ENCODE peak calls at places on chromosomes 3 and 15, in six cellular contexts. G is heart left ventricle, T is fibroblast of lung, Z is SK-N-SH, W is colonic mucosa, S is NT2/D1. Q is an unnamed sample. For H3K4me1, the result is how much of the 10 kb centered on the place peaks cover.

GRCh38 chr3:5616873-5617272 is 429.4 kb downstream of the EDEM1 start:
- DNase-seq in Z (no peak), S (no peak), W (no peak), T (no peak), G (no peak), Q (no peak)

GRCh38 chr15:101039461-101039860 is 120.3 kb downstream of the LRRK1 start:
- DNase-seq in W (peak), S (no peak), G (peak), T (peak), Z (no peak), Q (no peak)

GRCh38 chr3:64743166-64743565 is 55.4 kb upstream of the ADAMTS9 start:
- DNase-seq in Z (no peak), G (no peak), S (no peak), W (no peak), T (no peak), Q (peak)

GRCh38 chr3:51705276-51706020 is 1.4 kb upstream of the GRM2 start:
- DNase-seq in T (no peak), S (no peak), Z (no peak), G (peak), W (no peak), Q (no peak)

GRCh38 chr15:84570164-84570692 is 30.6 kb upstream of the ZSCAN2 start:
- DNase-seq in Z (peak), S (no peak), G (peak), W (peak), T (no peak), Q (peak)

GRCh38 chr3:112043621-112044201 is 9.2 kb downstream of the TMPRSS7 start:
- DNase-seq in Z (peak), T (peak), S (peak), W (peak), G (peak), Q (peak)

GRCh38 chr15:45616901-45617323 is 17.9 kb upstream of the SQOR start:
- DNase-seq in G (no peak), W (no peak), T (no peak), S (no peak), Z (no peak), Q (no peak)

GRCh38 chr15:72176155-72176554 is 21.4 kb downstream of the GRAMD2A start:
- DNase-seq in T (no peak), Z (no peak), G (no peak), S (no peak), W (no peak), Q (no peak)

GRCh38 chr3:186536883-186537553 is 7.2 kb downstream of the CRYGS start:
- DNase-seq in G (no peak), S (no peak), T (no peak), W (no peak), Z (no peak), Q (no peak)

GRCh38 chr3:172188511-172188910 is 149.1 kb downstream of the FNDC3B start:
- DNase-seq in S (no peak), W (no peak), T (no peak), G (no peak), Z (no peak), Q (no peak)

GRCh38 chr3:195033531-195034091 is 237.3 kb downstream of the XXYLT1 start:
- DNase-seq in S (no peak), T (no peak), G (no peak), W (peak), Z (no peak), Q (no peak)

GRCh38 chr3:195034541-195034940 is 236.4 kb downstream of the XXYLT1 start:
- DNase-seq in S (no peak), T (no peak), Z (no peak), W (no peak), G (no peak), Q (no peak)

GRCh38 chr3:195035345-195036202 is 235.4 kb downstream of the XXYLT1 start:
- DNase-seq in Z (peak), T (no peak), G (no peak), W (no peak), S (no peak), Q (peak)

GRCh38 chr3:195032955-195033354 is 238.0 kb downstream of the XXYLT1 start:
- DNase-seq in T (no peak), Z (no peak), G (no peak), W (no peak), S (no peak), Q (no peak)

DNA sequence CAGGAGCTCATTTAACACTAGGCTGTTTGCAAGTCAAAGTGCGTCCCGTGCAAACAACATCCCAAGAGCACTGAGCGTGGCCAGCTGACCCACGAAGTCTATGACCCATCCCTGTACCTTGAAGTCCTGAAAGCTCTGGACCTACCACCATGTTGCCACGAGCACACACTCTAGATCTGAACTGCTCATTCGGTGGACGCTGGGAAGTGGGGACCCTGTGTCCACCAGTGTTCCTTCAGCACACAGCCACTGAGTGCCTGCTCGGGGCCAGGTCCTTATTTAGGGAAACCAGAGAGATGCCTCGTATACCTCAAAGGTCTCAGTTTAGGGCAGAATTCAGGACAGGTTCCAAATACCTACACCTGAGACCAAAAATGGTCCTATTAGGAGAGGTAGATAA is 236.9 kb downstream of the XXYLT1 start:
- DNase-seq in T (no peak), Z (no peak), W (no peak), G (no peak), S (no peak), Q (no peak)
- H3K4me1 ChIP-seq in T (under half), Z (under half), W (under half), G (under half), S (under half), Q (under half)

DNA sequence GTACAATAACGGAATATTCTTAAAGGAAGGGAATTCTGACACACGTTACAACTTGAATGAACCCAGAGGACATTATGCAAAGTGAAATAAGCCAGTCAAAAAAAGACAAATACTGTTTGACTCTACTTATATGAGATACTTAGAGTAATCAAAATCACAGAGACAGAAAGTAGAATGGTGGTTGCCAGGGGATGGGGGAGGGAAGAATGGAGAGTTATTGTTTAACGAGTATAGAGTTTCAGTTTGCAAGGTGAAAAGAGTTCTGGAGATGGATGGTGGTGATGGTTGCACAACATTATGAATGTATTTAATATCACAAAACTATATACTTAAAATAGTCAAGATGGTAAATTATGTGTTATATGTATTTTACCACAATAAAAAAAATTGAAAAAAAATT is 112.9 kb upstream of the ARHGEF3 start:
- DNase-seq in G (no peak), S (no peak), W (no peak), Z (no peak), T (no peak), Q (no peak)
- H3K4me3 ChIP-seq in G (no peak), S (no peak), W (no peak), Z (no peak), T (no peak), Q (no peak)

DNA sequence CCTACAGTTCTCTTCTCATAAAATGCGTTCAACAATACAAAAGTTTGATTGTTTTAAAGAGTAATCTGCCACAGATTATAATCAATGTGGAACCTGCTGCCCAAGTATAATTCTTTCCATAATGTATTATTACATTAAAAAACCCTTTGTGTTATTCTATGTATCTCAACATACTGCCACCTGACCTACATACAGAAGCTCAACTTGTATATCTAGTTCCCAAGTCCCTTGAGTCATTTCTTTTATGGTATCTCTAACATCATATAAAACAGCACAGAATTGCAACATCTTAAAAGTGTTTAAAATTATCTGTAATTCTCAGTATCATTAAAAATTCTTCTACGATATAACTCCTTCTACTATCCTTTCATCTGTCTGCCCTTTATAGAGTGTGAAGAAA is 70.3 kb downstream of the TBL1XR1 start:
- DNase-seq in G (no peak), Z (no peak), S (no peak), W (no peak), T (no peak), Q (no peak)
- H3K4me1 ChIP-seq in G (under half), Z (under half), S (under half), W (under half), T (under half), Q (under half)

DNA sequence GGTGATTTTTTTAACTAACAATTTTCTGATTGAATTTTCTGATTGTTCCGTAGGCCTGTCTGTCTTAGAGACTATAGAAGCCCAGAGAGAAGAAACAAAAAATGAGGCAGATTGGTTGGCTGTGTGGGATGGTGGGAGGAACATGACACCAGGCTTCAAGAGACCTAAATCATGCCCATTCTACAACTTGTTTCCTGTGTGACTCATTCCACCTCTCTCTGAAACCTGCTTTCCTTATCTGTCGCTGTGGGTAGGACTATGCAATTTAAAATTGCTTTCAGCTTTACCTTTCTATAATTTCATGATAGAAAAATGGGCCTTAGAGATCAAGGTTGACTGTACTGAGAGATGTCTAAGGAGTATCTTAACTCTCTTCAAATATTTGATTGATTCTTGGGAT is 44.5 kb downstream of the OXNAD1 start:
- DNase-seq in W (peak), T (peak), S (no peak), Z (no peak), G (no peak), Q (no peak)
- H3K4me3 ChIP-seq in W (no peak), T (no peak), S (no peak), Z (no peak), G (no peak), Q (no peak)

Q was measured in HAP-1.